ENCODE peak calls at places on chromosome 21, in eight cellular contexts. N is hepatocyte, Q is OCI-LY7, B is PC-3, D is fibroblast of lung, J is GM23338, K is GM23248, C is H1. Y is an unnamed sample.
A peak's percentile ranks its signal among the peaks of the same experiment; 100 is the strongest.

GRCh38 chr21:45640001-45640887 is 3.3 kb upstream of the PCBP3 start:
- DNase-seq in N (no peak), Q (peak; percentile 79), B (no peak), D (no peak), J (peak; percentile 7), K (no peak), C (no peak), Y (no peak)

GRCh38 chr21:17610862-17611261 is 1.8 kb downstream of the BTG3 start:
- DNase-seq in N (peak; percentile 36), Q (peak; percentile 15), B (no peak), D (no peak), J (no peak), K (peak; percentile 54), C (no peak), Y (peak; percentile 12)

GRCh38 chr21:46098303-46099141 is 610 bp downstream of the COL6A2 start:
- DNase-seq in N (peak; percentile 37), Q (no peak), B (no peak), D (no peak), J (peak; percentile 62), K (peak; percentile 47), C (no peak), Y (no peak)

GRCh38 chr21:18951291-18952038 is 547.9 kb upstream of the TMPRSS15 start:
- DNase-seq in N (peak; percentile 60), Q (peak; percentile 14), B (peak; percentile 78), D (no peak), J (peak; percentile 93), K (no peak), C (peak; percentile 9), Y (no peak)

GRCh38 chr21:41566500-41567014 is 58.6 kb upstream of the TMPRSS2 start:
- DNase-seq in N (no peak), Q (no peak), B (no peak), D (no peak), J (no peak), K (no peak), C (no peak), Y (no peak)

GRCh38 chr21:37006521-37007291 is at the start of gene RIPPLY3:
- DNase-seq in N (peak; percentile 50), Q (no peak), B (peak; percentile 45), D (no peak), J (peak; percentile 75), K (peak; percentile 44), C (no peak), Y (peak; percentile 38)

GRCh38 chr21:33018707-33019455 is 6.9 kb upstream of the OLIG2 start:
- DNase-seq in N (no peak), Q (no peak), B (no peak), D (no peak), J (no peak), K (no peak), C (no peak), Y (no peak)

GRCh38 chr21:41635874-41636273 is 127.9 kb upstream of the TMPRSS2 start:
- DNase-seq in N (no peak), Q (no peak), B (no peak), D (no peak), J (no peak), K (no peak), C (no peak), Y (no peak)

GRCh38 chr21:44872568-44873355 is 728 bp downstream of the PTTG1IP start:
- DNase-seq in N (peak; percentile 60), Q (peak; percentile 40), B (peak; percentile 46), D (peak; percentile 31), J (peak; percentile 38), K (peak; percentile 61), C (no peak), Y (peak; percentile 56)

GRCh38 chr21:15754640-15755039 is 24.9 kb downstream of the USP25 start:
- DNase-seq in N (peak; percentile 25), Q (no peak), B (peak; percentile 59), D (peak; percentile 53), J (no peak), K (peak; percentile 61), C (no peak), Y (peak; percentile 83)

GRCh38 chr21:42236014-42236413 is 17.1 kb downstream of the ABCG1 start:
- DNase-seq in N (no peak), Q (no peak), B (no peak), D (no peak), J (no peak), K (no peak), C (no peak), Y (no peak)

GRCh38 chr21:40952551-40953330 is 105.8 kb upstream of the DSCAM start:
- DNase-seq in N (no peak), Q (no peak), B (no peak), D (no peak), J (no peak), K (no peak), C (no peak), Y (no peak)

GRCh38 chr21:33685613-33686197 is 43.4 kb downstream of the ITSN1 start:
- DNase-seq in N (no peak), Q (no peak), B (peak; percentile 24), D (peak; percentile 46), J (peak; percentile 41), K (peak; percentile 82), C (no peak), Y (peak; percentile 40)

GRCh38 chr21:41361053-41361785 is 608 bp upstream of the MX2 start:
- DNase-seq in N (no peak), Q (no peak), B (no peak), D (no peak), J (no peak), K (no peak), C (no peak), Y (no peak)

GRCh38 chr21:15066231-15066577 is 1.4 kb upstream of the NRIP1 start:
- DNase-seq in N (no peak), Q (no peak), B (peak; percentile 27), D (peak; percentile 30), J (no peak), K (peak; percentile 47), C (no peak), Y (no peak)

GRCh38 chr21:33362044-33362555 is 37.3 kb downstream of the IFNAR1 start:
- DNase-seq in N (peak; percentile 28), Q (peak; percentile 72), B (peak; percentile 36), D (no peak), J (peak; percentile 92), K (no peak), C (peak; percentile 56), Y (no peak)

GRCh38 chr21:36321325-36322082 is 1.5 kb downstream of the MORC3 start:
- DNase-seq in N (peak; percentile 13), Q (peak; percentile 38), B (peak; percentile 35), D (peak; percentile 41), J (peak; percentile 66), K (peak; percentile 54), C (no peak), Y (peak; percentile 56)

GRCh38 chr21:17083084-17083483 is 429.8 kb upstream of the CXADR start:
- DNase-seq in N (no peak), Q (no peak), B (no peak), D (no peak), J (no peak), K (no peak), C (no peak), Y (no peak)

GRCh38 chr21:26881504-26882228 is 36.5 kb upstream of the ADAMTS1 start:
- DNase-seq in N (no peak), Q (peak; percentile 1), B (peak; percentile 39), D (peak; percentile 65), J (peak; percentile 44), K (peak; percentile 56), C (no peak), Y (no peak)

GRCh38 chr21:29117372-29117955 is 13.0 kb upstream of the MAP3K7CL start:
- DNase-seq in N (no peak), Q (peak; percentile 29), B (no peak), D (no peak), J (no peak), K (no peak), C (no peak), Y (no peak)
- H3K79me2 ChIP-seq in N (no peaks in the 10 kb centered on the region), Q (no peaks in the 10 kb centered on the region), B (no peaks in the 10 kb centered on the region), D (no peaks in the 10 kb centered on the region), J (no peaks in the 10 kb centered on the region), K (no peaks in the 10 kb centered on the region), C (no peaks in the 10 kb centered on the region), Y (no peaks in the 10 kb centered on the region)

DNA sequence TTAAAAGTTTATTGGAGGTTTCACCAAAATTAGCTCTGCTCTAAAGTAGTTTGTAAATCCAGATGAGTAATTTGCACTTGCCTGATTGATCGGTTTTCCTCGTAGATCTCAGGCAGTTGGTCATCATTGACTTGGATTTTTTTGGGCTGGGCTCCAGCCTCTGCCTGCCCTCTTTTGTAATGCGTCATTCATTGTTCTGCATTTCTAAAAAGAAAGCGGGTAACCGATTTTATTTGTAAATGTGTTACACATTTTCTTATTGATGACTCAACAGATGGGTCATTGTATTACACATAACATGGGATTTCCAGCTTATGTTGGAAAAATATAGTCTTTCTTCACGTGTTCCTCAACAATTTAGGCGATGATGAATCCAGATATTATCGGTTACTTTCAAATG is 5.5 kb downstream of the ETS2 start:
- DNase-seq in N (no peak), Q (no peak), B (peak; percentile 99), D (peak; percentile 89), J (peak; percentile 51), K (peak; percentile 97), C (no peak), Y (peak; percentile 98)
- H3K4me3 ChIP-seq in N (no peak overlapping the region), Q (no peak overlapping the region), B (peak overlapping the region; percentile 25), D (peak overlapping the region; percentile 7), J (peak overlapping the region; percentile 26), K (peak overlapping the region; percentile 16), C (peak overlapping the region; percentile 1), Y (no peak overlapping the region)

GRCh38 chr21:43721939-43722338 is 3.0 kb downstream of the PDXK start:
- DNase-seq in N (no peak), Q (no peak), B (no peak), D (no peak), J (no peak), K (no peak), C (no peak), Y (no peak)
- H3K79me2 ChIP-seq in N (peaks cover 78% of the 10 kb centered on the region), Q (peaks cover 5% of the 10 kb centered on the region), B (peaks cover 84% of the 10 kb centered on the region), D (peaks cover 47% of the 10 kb centered on the region), J (peaks cover 60% of the 10 kb centered on the region), K (peaks cover 66% of the 10 kb centered on the region), C (peaks cover 45% of the 10 kb centered on the region), Y (peaks cover 68% of the 10 kb centered on the region)

GRCh38 chr21:22573834-22574233 is 1575.6 kb downstream of the NCAM2 start:
- DNase-seq in N (no peak), Q (no peak), B (no peak), D (no peak), J (no peak), K (no peak), C (no peak), Y (no peak)

GRCh38 chr21:22575165-22575584 is 1577.0 kb downstream of the NCAM2 start:
- DNase-seq in N (peak; percentile 41), Q (peak; percentile 62), B (peak; percentile 47), D (no peak), J (peak; percentile 72), K (no peak), C (peak; percentile 36), Y (no peak)
- H3K4me3 ChIP-seq in N (no peak overlapping the region), Q (peak overlapping the region; percentile 55), B (peak overlapping the region; percentile 43), D (no peak overlapping the region), J (no peak overlapping the region), K (no peak overlapping the region), C (peak overlapping the region; percentile 46), Y (no peak overlapping the region)